ENCODE peak calls at places on chromosome 19, in nine cellular contexts. G is tibial artery, I is cardiac muscle cell, M is thyroid gland, A is esophagus muscularis mucosa, B is ovary, L is colonic mucosa, C is DND-41, V is spleen. Y is an unnamed sample.

GRCh38 chr19:11278670-11279069 is 16.3 kb upstream of the DOCK6 start:
- DNase-seq in G (no peak), I (no peak), M (no peak), A (no peak), B (no peak), L (no peak), C (no peak), V (no peak), Y (no peak)

GRCh38 chr19:5216141-5216847 is 124.3 kb downstream of the PTPRS start:
- DNase-seq in G (no peak), I (no peak), M (no peak), A (no peak), B (no peak), L (no peak), C (no peak), V (no peak), Y (no peak)

GRCh38 chr19:6035026-6035425 is 57.1 kb upstream of the RANBP3 start:
- DNase-seq in G (peak; percentile 25), I (no peak), M (no peak), A (no peak), B (peak; percentile 3), L (no peak), C (no peak), V (no peak), Y (no peak)

GRCh38 chr19:33789344-33789743 is 7.3 kb upstream of the KCTD15 start:
- DNase-seq in G (no peak), I (no peak), M (no peak), A (no peak), B (no peak), L (no peak), C (no peak), V (no peak), Y (no peak)

GRCh38 chr19:41701401-41702075 is 6.9 kb upstream of the CEACAM5 start:
- DNase-seq in G (no peak), I (no peak), M (no peak), A (peak; percentile 84), B (no peak), L (peak; percentile 65), C (no peak), V (peak; percentile 51), Y (no peak)

GRCh38 chr19:14871619-14872230 is 14.2 kb downstream of the OR7A17 start:
- DNase-seq in G (no peak), I (no peak), M (no peak), A (no peak), B (no peak), L (no peak), C (no peak), V (no peak), Y (no peak)

GRCh38 chr19:5615756-5616327 is 6.7 kb downstream of the SAFB2 start:
- DNase-seq in G (peak; percentile 44), I (no peak), M (no peak), A (no peak), B (no peak), L (no peak), C (no peak), V (no peak), Y (no peak)

GRCh38 chr19:30090476-30090875 is 148.4 kb downstream of the URI1 start:
- DNase-seq in G (no peak), I (no peak), M (no peak), A (no peak), B (no peak), L (no peak), C (no peak), V (peak; percentile 70), Y (no peak)

GRCh38 chr19:31352296-31352781 is 3.1 kb upstream of the TSHZ3 start:
- DNase-seq in G (no peak), I (no peak), M (no peak), A (no peak), B (no peak), L (no peak), C (no peak), V (no peak), Y (no peak)

GRCh38 chr19:45667620-45668341 is at the start of gene GIPR:
- DNase-seq in G (no peak), I (peak; percentile 85), M (no peak), A (no peak), B (no peak), L (peak; percentile 85), C (peak; percentile 78), V (peak; percentile 88), Y (peak; percentile 61)

GRCh38 chr19:19627442-19627715 is 641 bp downstream of the LPAR2 start:
- DNase-seq in G (no peak), I (no peak), M (no peak), A (no peak), B (no peak), L (no peak), C (no peak), V (no peak), Y (no peak)

GRCh38 chr19:19619849-19620210 is 1.3 kb upstream of the PBX4 start:
- DNase-seq in G (no peak), I (no peak), M (no peak), A (no peak), B (no peak), L (no peak), C (no peak), V (no peak), Y (no peak)

GRCh38 chr19:19624032-19624570 is 3.9 kb downstream of the LPAR2 start:
- DNase-seq in G (no peak), I (no peak), M (no peak), A (no peak), B (no peak), L (no peak), C (no peak), V (peak; percentile 76), Y (no peak)

GRCh38 chr19:19626516-19627441 is 1.2 kb downstream of the LPAR2 start:
- DNase-seq in G (no peak), I (no peak), M (no peak), A (no peak), B (no peak), L (no peak), C (no peak), V (peak; percentile 84), Y (no peak)

DNA sequence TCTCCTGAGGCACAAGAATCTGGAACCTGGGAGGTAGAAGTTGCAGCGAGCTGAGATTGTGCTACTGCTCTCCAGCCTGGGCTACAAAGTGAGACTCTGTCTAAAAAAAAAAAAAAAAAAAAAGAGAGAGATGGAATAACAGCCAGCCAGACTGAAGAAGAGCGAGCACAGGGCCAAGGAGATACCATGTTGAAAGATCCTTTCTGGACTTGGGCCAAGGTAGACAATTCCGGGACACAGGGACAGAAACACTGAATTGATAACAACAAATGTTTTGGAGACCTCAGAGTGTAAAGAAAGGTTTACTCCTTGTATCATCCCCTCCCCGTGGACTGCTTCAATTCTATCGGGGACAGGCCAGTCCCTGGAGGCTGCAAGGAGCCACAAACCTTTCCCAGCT is 4.6 kb downstream of the LPAR2 start:
- DNase-seq in G (no peak), I (no peak), M (no peak), A (no peak), B (no peak), L (no peak), C (no peak), V (no peak), Y (no peak)
- H3K4me1 ChIP-seq in G (no peaks in the 10 kb centered on the region), I (peaks cover 4% of the 10 kb centered on the region), M (peaks cover 5% of the 10 kb centered on the region), A (peaks cover 10% of the 10 kb centered on the region), B (peaks cover 6% of the 10 kb centered on the region), L (no peaks in the 10 kb centered on the region), C (peaks cover 7% of the 10 kb centered on the region), V (peaks cover 31% of the 10 kb centered on the region), Y (peaks cover 18% of the 10 kb centered on the region)

DNA sequence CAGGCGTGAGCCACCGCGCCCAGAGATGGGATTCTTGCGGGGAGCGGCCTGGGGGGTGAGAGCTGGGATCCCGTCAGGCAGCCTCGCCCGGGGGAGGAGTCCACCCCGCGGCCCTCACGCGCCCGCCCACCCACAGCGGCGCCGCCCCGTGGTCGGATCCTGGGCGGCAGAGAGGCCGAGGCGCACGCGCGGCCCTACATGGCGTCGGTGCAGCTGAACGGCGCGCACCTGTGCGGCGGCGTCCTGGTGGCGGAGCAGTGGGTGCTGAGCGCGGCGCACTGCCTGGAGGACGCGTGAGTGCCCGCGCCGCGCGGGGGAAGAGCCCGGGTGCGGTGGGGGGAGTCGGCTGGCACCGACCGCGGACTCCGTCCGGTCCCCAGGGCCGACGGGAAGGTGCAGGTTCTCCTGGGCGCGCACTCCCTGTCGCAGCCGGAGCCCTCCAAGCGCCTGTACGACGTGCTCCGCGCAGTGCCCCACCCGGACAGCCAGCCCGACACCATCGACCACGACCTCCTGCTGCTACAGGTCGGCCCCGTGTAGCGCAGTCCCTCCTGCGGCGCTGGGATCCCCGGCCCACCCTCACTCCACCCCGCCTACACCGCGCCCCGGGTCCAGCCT is 1.1 kb downstream of the CFD start:
- DNase-seq in G (peak; percentile 84), I (peak; percentile 71), M (peak; percentile 70), A (peak; percentile 94), B (peak; percentile 71), L (peak; percentile 71), C (peak; percentile 53), V (peak; percentile 90), Y (peak; percentile 82)
- TF ChIP-seq CTCF in G (no peak), I (peak; percentile 18), M (peak; percentile 28), A (peak; percentile 11), B (no peak), L (no peak), C (no peak), V (peak; percentile 36), Y (no peak)

DNA sequence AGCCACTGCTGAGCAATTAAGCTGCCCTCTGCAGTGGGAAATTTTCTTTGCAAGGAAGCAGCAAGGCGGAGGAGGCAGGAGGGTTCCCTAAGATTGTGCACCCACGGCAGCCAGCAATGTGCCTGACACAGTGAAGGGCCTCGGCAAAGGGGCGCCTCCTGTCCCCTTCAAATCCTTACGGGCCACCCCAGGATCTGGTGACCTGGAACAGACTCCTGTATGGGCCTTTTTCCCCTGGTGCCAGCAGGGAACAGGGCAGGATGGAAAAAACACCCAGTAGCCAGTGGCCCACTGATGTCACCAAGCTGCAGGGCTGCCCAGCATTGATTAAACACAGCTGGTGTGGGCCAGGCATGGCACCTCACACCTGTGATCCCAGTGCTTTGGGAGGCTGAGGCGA is 86.7 kb downstream of the GNG7 start:
- DNase-seq in G (no peak), I (no peak), M (no peak), A (no peak), B (no peak), L (no peak), C (no peak), V (no peak), Y (no peak)
- H3K4me1 ChIP-seq in G (no peaks in the 10 kb centered on the region), I (no peaks in the 10 kb centered on the region), M (peaks cover 9% of the 10 kb centered on the region), A (peaks cover 18% of the 10 kb centered on the region), B (no peaks in the 10 kb centered on the region), L (peaks cover 5% of the 10 kb centered on the region), C (peaks cover 100% of the 10 kb centered on the region), V (peaks cover 98% of the 10 kb centered on the region), Y (peaks cover 5% of the 10 kb centered on the region)

GRCh38 chr19:49871349-49871985 is 4.1 kb upstream of the PNKP start:
- DNase-seq in G (no peak), I (no peak), M (no peak), A (no peak), B (peak; percentile 41), L (no peak), C (no peak), V (no peak), Y (peak; percentile 45)

GRCh38 chr19:49869484-49870308 is 2.3 kb upstream of the PNKP start:
- DNase-seq in G (peak; percentile 99), I (peak; percentile 99), M (peak; percentile 96), A (peak; percentile 99), B (peak; percentile 97), L (peak; percentile 97), C (peak; percentile 97), V (peak; percentile 96), Y (peak; percentile 97)

GRCh38 chr19:49872245-49873148 is 4.7 kb downstream of the AKT1S1 start:
- DNase-seq in G (no peak), I (no peak), M (no peak), A (no peak), B (peak; percentile 45), L (no peak), C (no peak), V (no peak), Y (no peak)

GRCh38 chr19:49869009-49869483 is 1.7 kb upstream of the PNKP start:
- DNase-seq in G (no peak), I (no peak), M (no peak), A (no peak), B (no peak), L (no peak), C (no peak), V (no peak), Y (no peak)

GRCh38 chr19:49870309-49870901 is 3.0 kb upstream of the PNKP start:
- DNase-seq in G (no peak), I (no peak), M (no peak), A (no peak), B (peak; percentile 58), L (no peak), C (no peak), V (no peak), Y (no peak)
- TF ChIP-seq CTCF in G (no peak), I (no peak), M (no peak), A (no peak), B (no peak), L (no peak), C (no peak), V (no peak), Y (no peak)